ENCODE peak calls at places on chromosome 7, in six cellular contexts. I, U, F, G, L and Z are unnamed samples.

GRCh38 chr7:138407792-138408191 is 52.3 kb upstream of the TRIM24 start:
- DNase-seq in I (no peak), G (no peak), U (no peak), F (no peak), L (no peak), Z (no peak)

GRCh38 chr7:133434246-133434865 is 181.5 kb downstream of the EXOC4 start:
- DNase-seq in F (no peak), I (peak), L (no peak), G (no peak), U (no peak), Z (no peak)

GRCh38 chr7:91031757-91032156 is 232.5 kb upstream of the FZD1 start:
- DNase-seq in I (no peak), F (no peak), L (no peak), G (no peak), U (no peak), Z (no peak)

GRCh38 chr7:103870664-103871063 is 118.8 kb downstream of the RELN start:
- DNase-seq in F (no peak), I (no peak), G (no peak), L (no peak), U (no peak), Z (no peak)

GRCh38 chr7:44184221-44184873 is 4.9 kb downstream of the GCK start:
- DNase-seq in U (no peak), L (peak), G (peak), F (no peak), I (peak), Z (peak)

GRCh38 chr7:141674201-141674671 is 27.7 kb downstream of the DENND11 start:
- DNase-seq in F (no peak), U (no peak), I (peak), L (peak), G (peak), Z (peak)

GRCh38 chr7:50769160-50769484 is 13.6 kb downstream of the GRB10 start:
- DNase-seq in I (no peak), F (no peak), G (no peak), L (no peak), U (no peak), Z (no peak)

GRCh38 chr7:141304291-141304690 is 230.4 kb downstream of the TMEM178B start:
- DNase-seq in G (no peak), I (no peak), F (no peak), U (no peak), L (no peak), Z (no peak)

GRCh38 chr7:86930554-86931307 is 128.7 kb downstream of the ELAPOR2 start:
- DNase-seq in U (no peak), I (no peak), G (no peak), F (no peak), L (no peak), Z (no peak)

GRCh38 chr7:36272211-36272566 is 117.5 kb upstream of the ANLN start:
- DNase-seq in F (no peak), U (no peak), G (no peak), L (no peak), I (no peak), Z (no peak)

GRCh38 chr7:99407849-99408346 is 499 bp downstream of the PDAP1 start:
- DNase-seq in L (peak), G (no peak), F (peak), I (peak), U (peak), Z (peak)

GRCh38 chr7:99410635-99411034 is 1.9 kb downstream of the BUD31 start:
- DNase-seq in L (no peak), G (no peak), U (no peak), I (no peak), F (no peak), Z (no peak)

GRCh38 chr7:99409192-99409572 is 413 bp downstream of the BUD31 start:
- DNase-seq in G (no peak), U (no peak), F (no peak), I (no peak), L (no peak), Z (no peak)

GRCh38 chr7:99408347-99409191 is at the start of the genes BUD31 and PDAP1:
- DNase-seq in U (peak), L (peak), F (peak), I (peak), G (peak), Z (peak)

GRCh38 chr7:99409814-99410213 is 1.0 kb downstream of the BUD31 start:
- DNase-seq in I (no peak), L (no peak), G (no peak), F (no peak), U (no peak), Z (no peak)
- H3K4me3 ChIP-seq in I (peak), L (peak), G (peak), F (peak), U (no peak), Z (peak)

GRCh38 chr7:82404094-82404493 is 39.5 kb downstream of the CACNA2D1 start:
- DNase-seq in L (no peak), F (no peak), G (no peak), U (no peak), I (no peak), Z (no peak)
- H3K4me3 ChIP-seq in L (no peak), F (no peak), G (no peak), U (no peak), I (no peak), Z (no peak)

DNA sequence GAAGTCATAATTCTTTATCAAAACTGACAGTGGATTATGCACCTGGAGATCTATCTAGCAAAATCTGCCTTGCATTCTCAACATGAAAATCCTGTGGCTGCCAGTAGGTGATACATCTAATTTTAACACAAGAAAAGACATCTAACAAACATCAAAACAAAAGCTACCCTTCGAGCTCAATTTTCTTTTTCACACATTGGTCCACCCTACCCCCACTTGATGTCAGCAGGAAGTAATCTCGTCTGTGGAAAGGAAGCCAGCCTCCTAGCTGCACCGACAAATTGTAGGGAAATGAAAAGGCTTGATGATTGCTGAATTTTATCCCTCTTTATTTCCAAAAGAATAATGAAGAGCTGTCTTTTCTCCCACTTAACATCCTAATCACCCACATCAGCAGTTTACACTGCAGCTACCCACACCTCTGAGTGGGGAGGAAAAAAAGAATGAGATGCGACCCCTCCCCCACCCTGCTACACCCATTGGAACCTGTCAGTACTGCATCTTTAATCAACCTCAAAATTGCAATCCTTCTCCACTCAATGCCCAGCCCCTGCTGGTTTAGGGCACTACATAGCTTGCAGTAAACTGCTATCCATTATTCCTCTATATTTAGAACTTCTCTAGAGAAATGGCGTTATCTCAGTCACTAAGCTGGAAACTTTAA is 10.6 kb upstream of the CPVL start:
- DNase-seq in I (no peak), G (no peak), F (no peak), L (no peak), U (no peak), Z (no peak)
- H3K4me3 ChIP-seq in I (no peak), G (no peak), F (no peak), L (no peak), U (no peak), Z (no peak)

GRCh38 chr7:151116603-151117002 is 30.3 kb downstream of the AGAP3 start:
- DNase-seq in G (no peak), F (no peak), U (no peak), L (no peak), I (no peak), Z (no peak)
- H3K4me3 ChIP-seq in G (no peak), F (no peak), U (no peak), L (no peak), I (no peak), Z (no peak)

GRCh38 chr7:82419200-82419599 is 24.4 kb downstream of the CACNA2D1 start:
- DNase-seq in L (no peak), F (no peak), U (no peak), G (no peak), I (no peak), Z (no peak)
- H3K4me3 ChIP-seq in L (no peak), F (no peak), U (no peak), G (no peak), I (no peak), Z (no peak)

DNA sequence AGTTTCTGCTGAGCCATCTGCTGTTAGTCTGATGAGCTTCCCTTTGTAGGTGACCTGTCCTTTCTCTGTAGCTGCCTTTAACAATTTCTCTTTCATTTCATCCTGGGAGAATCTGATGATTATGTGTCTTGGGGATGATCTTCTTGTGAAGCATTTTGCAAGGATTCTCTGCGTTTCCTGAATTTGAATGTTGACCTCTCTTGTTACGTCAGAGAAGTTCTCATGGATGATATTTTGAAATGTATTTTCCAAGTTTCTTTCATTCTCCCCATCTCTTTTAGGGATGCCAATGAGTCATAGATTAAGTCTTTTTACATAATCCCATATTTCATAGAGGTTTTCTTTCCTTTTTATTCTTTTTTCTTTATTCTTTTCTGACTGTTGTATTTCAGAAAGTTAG is 184.2 kb upstream of the BET1 start:
- DNase-seq in F (no peak), G (no peak), U (no peak), I (peak), L (peak), Z (no peak)
- H3K4me3 ChIP-seq in F (no peak), G (no peak), U (no peak), I (no peak), L (no peak), Z (no peak)

GRCh38 chr7:105012503-105013282 is 1.3 kb upstream of the KMT2E start:
- DNase-seq in F (peak), I (peak), U (peak), L (peak), G (peak), Z (peak)

GRCh38 chr7:105007298-105007697 is 6.7 kb upstream of the KMT2E start:
- DNase-seq in G (no peak), I (no peak), U (no peak), L (no peak), F (no peak), Z (no peak)

GRCh38 chr7:105011771-105012502 is 2.1 kb upstream of the KMT2E start:
- DNase-seq in F (no peak), U (no peak), L (no peak), G (no peak), I (no peak), Z (no peak)

GRCh38 chr7:105010538-105011523 is 3.2 kb upstream of the KMT2E start:
- DNase-seq in U (no peak), L (no peak), I (no peak), G (no peak), F (no peak), Z (no peak)

DNA sequence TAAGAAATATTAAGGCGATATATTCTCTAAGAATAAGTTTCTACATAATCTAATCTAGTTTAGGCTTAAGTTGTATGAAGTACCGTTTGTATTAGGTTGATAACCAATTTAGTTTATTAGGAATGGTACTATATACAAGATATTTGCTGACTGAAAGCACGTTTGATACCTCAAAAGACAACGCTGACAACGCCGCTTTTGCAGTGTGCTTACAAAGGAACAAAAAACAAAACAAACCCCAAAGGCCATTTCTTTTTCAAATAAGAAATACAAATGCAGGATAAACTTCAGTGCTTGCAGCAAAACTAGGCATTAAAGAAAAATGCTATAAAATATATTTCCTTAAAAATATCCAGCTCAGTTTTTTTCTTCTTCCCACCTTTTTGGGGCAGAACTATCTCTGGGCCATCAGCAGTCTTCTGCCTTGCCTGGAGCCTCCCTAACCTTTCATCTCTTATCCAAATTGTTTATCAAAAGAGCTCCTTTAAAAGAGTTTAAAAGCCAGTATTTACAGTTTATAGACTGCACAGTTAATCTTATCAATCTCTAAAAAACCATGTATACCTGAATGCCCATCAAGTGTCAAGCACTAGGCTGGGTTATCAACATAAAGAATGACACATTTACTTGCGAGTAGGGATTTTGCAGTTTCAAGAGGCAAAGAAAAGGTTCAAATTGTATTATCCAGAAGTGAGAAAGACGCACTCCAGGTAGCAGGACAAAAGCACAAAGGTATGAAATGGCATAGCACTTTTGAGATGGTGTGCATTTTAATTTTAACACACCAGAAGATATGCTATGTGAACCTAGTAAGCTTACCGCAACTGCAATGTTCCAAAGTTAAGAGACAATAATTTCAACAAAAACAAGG is 4.1 kb upstream of the KMT2E start:
- DNase-seq in G (no peak), L (no peak), I (no peak), F (no peak), U (no peak), Z (no peak)
- H3K4me3 ChIP-seq in G (peak), L (peak), I (peak), F (peak), U (peak), Z (peak)

DNA sequence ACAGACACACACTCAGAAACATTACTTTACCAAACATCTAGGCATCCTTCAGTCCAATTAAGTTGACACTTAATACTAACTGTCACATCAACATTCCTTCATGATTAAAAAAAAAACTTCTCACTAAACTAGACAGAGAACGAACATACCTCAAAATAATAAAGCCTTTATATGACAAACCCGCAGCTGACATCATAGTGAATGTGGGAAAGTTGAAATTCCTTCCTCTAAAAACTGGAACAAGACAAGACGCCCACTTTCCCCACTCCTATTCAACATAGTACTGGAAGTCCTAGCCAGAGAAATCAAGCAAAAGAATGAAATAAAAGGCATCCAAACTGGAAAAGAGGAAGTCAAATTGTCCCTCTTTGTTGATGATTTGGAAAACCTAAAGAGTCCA is 96.9 kb upstream of the PPP1R9A start:
- DNase-seq in G (no peak), U (no peak), L (no peak), F (no peak), I (no peak), Z (no peak)
- H3K4me3 ChIP-seq in G (no peak), U (no peak), L (no peak), F (no peak), I (no peak), Z (no peak)

GRCh38 chr7:24910551-24911212 is 69.3 kb downstream of the OSBPL3 start:
- DNase-seq in L (no peak), I (no peak), G (no peak), F (no peak), U (no peak), Z (no peak)

GRCh38 chr7:24908166-24908565 is 71.8 kb downstream of the OSBPL3 start:
- DNase-seq in U (no peak), L (no peak), G (no peak), F (no peak), I (no peak), Z (no peak)

GRCh38 chr7:24908757-24909156 is 71.2 kb downstream of the OSBPL3 start:
- DNase-seq in F (no peak), I (no peak), U (no peak), G (no peak), L (no peak), Z (no peak)

GRCh38 chr7:24905996-24906770 is 73.8 kb downstream of the OSBPL3 start:
- DNase-seq in F (no peak), L (no peak), U (no peak), I (no peak), G (peak), Z (peak)

GRCh38 chr7:24907311-24907886 is 72.6 kb downstream of the OSBPL3 start:
- DNase-seq in L (peak), U (no peak), I (peak), G (peak), F (no peak), Z (peak)
- H3K4me3 ChIP-seq in L (no peak), U (no peak), I (no peak), G (no peak), F (no peak), Z (peak)